ENCODE peak calls at places on chromosome 18, in eight cellular contexts. One of them, this sample, is unnamed.

GRCh38 chr18:47863041-47863440 is 67.4 kb downstream of the SMAD2 start:
- DNase-seq in dermis blood vessel endothelial cell: no peak
- DNase-seq in GM19239: no peak
- DNase-seq in KG1: no peak
- DNase-seq in pancreas: no peak
- DNase-seq in astrocyte of the hippocampus: no peak
- DNase-seq in natural killer cell: no peak
- DNase-seq in Kasumi-1: no peak
- DNase-seq in this sample: peak; percentile 21

GRCh38 chr18:38483326-38483725 is 917.7 kb upstream of the CELF4 start:
- DNase-seq in dermis blood vessel endothelial cell: no peak
- DNase-seq in GM19239: no peak
- DNase-seq in KG1: no peak
- DNase-seq in pancreas: no peak
- DNase-seq in astrocyte of the hippocampus: no peak
- DNase-seq in natural killer cell: no peak
- DNase-seq in Kasumi-1: no peak
- DNase-seq in this sample: no peak

GRCh38 chr18:55856191-55856590 is 268.2 kb upstream of the TCF4 start:
- DNase-seq in dermis blood vessel endothelial cell: peak; percentile 70
- DNase-seq in GM19239: no peak
- DNase-seq in KG1: no peak
- DNase-seq in pancreas: no peak
- DNase-seq in astrocyte of the hippocampus: peak; percentile 91
- DNase-seq in natural killer cell: no peak
- DNase-seq in Kasumi-1: no peak
- DNase-seq in this sample: peak; percentile 97

GRCh38 chr18:62437520-62438329 is 85.1 kb upstream of the ZCCHC2 start:
- DNase-seq in dermis blood vessel endothelial cell: peak; percentile 47
- DNase-seq in GM19239: no peak
- DNase-seq in KG1: no peak
- DNase-seq in pancreas: no peak
- DNase-seq in astrocyte of the hippocampus: no peak
- DNase-seq in natural killer cell: no peak
- DNase-seq in Kasumi-1: no peak
- DNase-seq in this sample: peak; percentile 70

GRCh38 chr18:61308795-61309393 is 24.3 kb upstream of the CDH20 start:
- DNase-seq in dermis blood vessel endothelial cell: peak; percentile 65
- DNase-seq in GM19239: no peak
- DNase-seq in KG1: no peak
- DNase-seq in pancreas: peak; percentile 27
- DNase-seq in astrocyte of the hippocampus: peak; percentile 11
- DNase-seq in natural killer cell: no peak
- DNase-seq in Kasumi-1: no peak
- DNase-seq in this sample: no peak

GRCh38 chr18:76499596-76500340 is 4.7 kb upstream of the ZNF516 start:
- DNase-seq in dermis blood vessel endothelial cell: no peak
- DNase-seq in GM19239: no peak
- DNase-seq in KG1: no peak
- DNase-seq in pancreas: no peak
- DNase-seq in astrocyte of the hippocampus: no peak
- DNase-seq in natural killer cell: no peak
- DNase-seq in Kasumi-1: no peak
- DNase-seq in this sample: no peak

GRCh38 chr18:53567935-53568574 is 656.4 kb downstream of the MBD2 start:
- DNase-seq in dermis blood vessel endothelial cell: peak; percentile 54
- DNase-seq in GM19239: peak; percentile 15
- DNase-seq in KG1: no peak
- DNase-seq in pancreas: no peak
- DNase-seq in astrocyte of the hippocampus: peak; percentile 61
- DNase-seq in natural killer cell: no peak
- DNase-seq in Kasumi-1: peak; percentile 52
- DNase-seq in this sample: peak; percentile 50

GRCh38 chr18:43720036-43720435 is 442.7 kb upstream of the SYT4 start:
- DNase-seq in dermis blood vessel endothelial cell: no peak
- DNase-seq in GM19239: no peak
- DNase-seq in KG1: no peak
- DNase-seq in pancreas: no peak
- DNase-seq in astrocyte of the hippocampus: peak; percentile 21
- DNase-seq in natural killer cell: no peak
- DNase-seq in Kasumi-1: no peak
- DNase-seq in this sample: peak; percentile 2

GRCh38 chr18:39647627-39648502 is 2082.3 kb upstream of the CELF4 start:
- DNase-seq in dermis blood vessel endothelial cell: peak; percentile 68
- DNase-seq in GM19239: no peak
- DNase-seq in KG1: no peak
- DNase-seq in pancreas: no peak
- DNase-seq in astrocyte of the hippocampus: peak; percentile 80
- DNase-seq in natural killer cell: no peak
- DNase-seq in Kasumi-1: no peak
- DNase-seq in this sample: peak; percentile 89

GRCh38 chr18:27789406-27789805 is 387.5 kb downstream of the CDH2 start:
- DNase-seq in dermis blood vessel endothelial cell: no peak
- DNase-seq in GM19239: no peak
- DNase-seq in KG1: no peak
- DNase-seq in pancreas: no peak
- DNase-seq in astrocyte of the hippocampus: no peak
- DNase-seq in natural killer cell: no peak
- DNase-seq in Kasumi-1: no peak
- DNase-seq in this sample: no peak

GRCh38 chr18:3132700-3133099 is 87.1 kb downstream of the MYOM1 start:
- DNase-seq in dermis blood vessel endothelial cell: peak; percentile 40
- DNase-seq in GM19239: no peak
- DNase-seq in KG1: no peak
- DNase-seq in pancreas: no peak
- DNase-seq in astrocyte of the hippocampus: peak; percentile 16
- DNase-seq in natural killer cell: no peak
- DNase-seq in Kasumi-1: no peak
- DNase-seq in this sample: no peak

GRCh38 chr18:63342206-63342605 is 22.6 kb upstream of the BCL2 start:
- DNase-seq in dermis blood vessel endothelial cell: peak; percentile 61
- DNase-seq in GM19239: no peak
- DNase-seq in KG1: no peak
- DNase-seq in pancreas: no peak
- DNase-seq in astrocyte of the hippocampus: peak; percentile 61
- DNase-seq in natural killer cell: no peak
- DNase-seq in Kasumi-1: peak; percentile 79
- DNase-seq in this sample: peak; percentile 18

GRCh38 chr18:9971313-9971920 is 57.6 kb downstream of the VAPA start:
- DNase-seq in dermis blood vessel endothelial cell: peak; percentile 89
- DNase-seq in GM19239: peak; percentile 36
- DNase-seq in KG1: peak; percentile 85
- DNase-seq in pancreas: no peak
- DNase-seq in astrocyte of the hippocampus: peak; percentile 89
- DNase-seq in natural killer cell: peak; percentile 53
- DNase-seq in Kasumi-1: peak; percentile 78
- DNase-seq in this sample: peak; percentile 82

GRCh38 chr18:55779461-55779710 is 191.4 kb upstream of the TCF4 start:
- DNase-seq in dermis blood vessel endothelial cell: no peak
- DNase-seq in GM19239: no peak
- DNase-seq in KG1: no peak
- DNase-seq in pancreas: no peak
- DNase-seq in astrocyte of the hippocampus: peak; percentile 38
- DNase-seq in natural killer cell: no peak
- DNase-seq in Kasumi-1: no peak
- DNase-seq in this sample: no peak

GRCh38 chr18:21747764-21748693 is 7.4 kb downstream of the MIB1 start:
- DNase-seq in dermis blood vessel endothelial cell: no peak
- DNase-seq in GM19239: no peak
- DNase-seq in KG1: no peak
- DNase-seq in pancreas: no peak
- DNase-seq in astrocyte of the hippocampus: no peak
- DNase-seq in natural killer cell: no peak
- DNase-seq in Kasumi-1: no peak
- DNase-seq in this sample: no peak

GRCh38 chr18:12885500-12885899 is 1.5 kb upstream of the PTPN2 start:
- DNase-seq in dermis blood vessel endothelial cell: no peak
- DNase-seq in GM19239: no peak
- DNase-seq in KG1: no peak
- DNase-seq in pancreas: no peak
- DNase-seq in astrocyte of the hippocampus: no peak
- DNase-seq in natural killer cell: no peak
- DNase-seq in Kasumi-1: no peak
- DNase-seq in this sample: no peak

GRCh38 chr18:10041180-10041579 is 127.4 kb downstream of the VAPA start:
- DNase-seq in dermis blood vessel endothelial cell: peak; percentile 23
- DNase-seq in GM19239: no peak
- DNase-seq in KG1: no peak
- DNase-seq in pancreas: no peak
- DNase-seq in astrocyte of the hippocampus: no peak
- DNase-seq in natural killer cell: no peak
- DNase-seq in Kasumi-1: no peak
- DNase-seq in this sample: no peak

GRCh38 chr18:58189008-58189407 is 145.0 kb downstream of the NEDD4L start:
- DNase-seq in dermis blood vessel endothelial cell: no peak
- DNase-seq in GM19239: no peak
- DNase-seq in KG1: no peak
- DNase-seq in pancreas: no peak
- DNase-seq in astrocyte of the hippocampus: no peak
- DNase-seq in natural killer cell: no peak
- DNase-seq in Kasumi-1: no peak
- DNase-seq in this sample: no peak

GRCh38 chr18:47931707-47932103 is 1.2 kb upstream of the SMAD2 start:
- DNase-seq in dermis blood vessel endothelial cell: peak; percentile 20
- DNase-seq in GM19239: peak; percentile 4
- DNase-seq in KG1: no peak
- DNase-seq in pancreas: no peak
- DNase-seq in astrocyte of the hippocampus: peak; percentile 44
- DNase-seq in natural killer cell: no peak
- DNase-seq in Kasumi-1: peak; percentile 86
- DNase-seq in this sample: peak; percentile 45

GRCh38 chr18:69528439-69528838 is 127.8 kb downstream of the DOK6 start:
- DNase-seq in dermis blood vessel endothelial cell: no peak
- DNase-seq in GM19239: no peak
- DNase-seq in KG1: no peak
- DNase-seq in pancreas: no peak
- DNase-seq in astrocyte of the hippocampus: peak; percentile 61
- DNase-seq in natural killer cell: no peak
- DNase-seq in Kasumi-1: no peak
- DNase-seq in this sample: peak; percentile 31

GRCh38 chr18:47215554-47216138 is 35.8 kb downstream of the SKOR2 start:
- DNase-seq in dermis blood vessel endothelial cell: peak; percentile 78
- DNase-seq in GM19239: no peak
- DNase-seq in KG1: no peak
- DNase-seq in pancreas: no peak
- DNase-seq in astrocyte of the hippocampus: peak; percentile 66
- DNase-seq in natural killer cell: no peak
- DNase-seq in Kasumi-1: peak; percentile 89
- DNase-seq in this sample: peak; percentile 61

GRCh38 chr18:66432636-66433035 is 171.3 kb downstream of the CDH19 start:
- DNase-seq in dermis blood vessel endothelial cell: no peak
- DNase-seq in GM19239: no peak
- DNase-seq in KG1: no peak
- DNase-seq in pancreas: no peak
- DNase-seq in astrocyte of the hippocampus: no peak
- DNase-seq in natural killer cell: no peak
- DNase-seq in Kasumi-1: no peak
- DNase-seq in this sample: no peak

GRCh38 chr18:49022311-49023280 is 71.8 kb upstream of the SMAD7 start:
- DNase-seq in dermis blood vessel endothelial cell: no peak
- DNase-seq in GM19239: no peak
- DNase-seq in KG1: no peak
- DNase-seq in pancreas: no peak
- DNase-seq in astrocyte of the hippocampus: no peak
- DNase-seq in natural killer cell: no peak
- DNase-seq in Kasumi-1: no peak
- DNase-seq in this sample: no peak